ENCODE peak calls at places on chromosomes 7 and 10, in six cellular contexts. One of them, this sample, is unnamed.

GRCh38 chr10:97686301-97686961 is 610 bp downstream of the AVPI1 start:
- DNase-seq in ureter: no peak
- DNase-seq in MV-4-11: no peak
- DNase-seq in GM12878: no peak
- DNase-seq in activated naive CD8-positive, alpha-beta T cell treated with anti-CD3 and anti-CD28 coated beads for 36 hours: no peak
- DNase-seq in activated CD4-positive, alpha-beta T cell treated with anti-CD3 and anti-CD28 coated beads, Interleukin-2, amount 10 ng/mL, durations not matched to agents 7 days and 5 days: peak; percentile 10
- DNase-seq in this sample: no peak

GRCh38 chr10:132138596-132138995 is 48.2 kb upstream of the DPYSL4 start:
- DNase-seq in activated naive CD8-positive, alpha-beta T cell treated with anti-CD3 and anti-CD28 coated beads for 36 hours: no peak
- DNase-seq in MV-4-11: no peak
- DNase-seq in ureter: no peak
- DNase-seq in GM12878: no peak
- DNase-seq in activated CD4-positive, alpha-beta T cell treated with anti-CD3 and anti-CD28 coated beads, Interleukin-2, amount 10 ng/mL, durations not matched to agents 7 days and 5 days: no peak
- DNase-seq in this sample: no peak

GRCh38 chr10:21047511-21047910 is 150.4 kb upstream of the NEBL start:
- DNase-seq in activated naive CD8-positive, alpha-beta T cell treated with anti-CD3 and anti-CD28 coated beads for 36 hours: no peak
- DNase-seq in ureter: no peak
- DNase-seq in GM12878: no peak
- DNase-seq in MV-4-11: no peak
- DNase-seq in activated CD4-positive, alpha-beta T cell treated with anti-CD3 and anti-CD28 coated beads, Interleukin-2, amount 10 ng/mL, durations not matched to agents 7 days and 5 days: no peak
- DNase-seq in this sample: no peak

GRCh38 chr7:2253021-2253420 is 11.0 kb downstream of the NUDT1 start:
- DNase-seq in MV-4-11: no peak
- DNase-seq in ureter: no peak
- DNase-seq in activated CD4-positive, alpha-beta T cell treated with anti-CD3 and anti-CD28 coated beads, Interleukin-2, amount 10 ng/mL, durations not matched to agents 7 days and 5 days: no peak
- DNase-seq in GM12878: no peak
- DNase-seq in activated naive CD8-positive, alpha-beta T cell treated with anti-CD3 and anti-CD28 coated beads for 36 hours: no peak
- DNase-seq in this sample: no peak

GRCh38 chr7:106485031-106485551 is 175.9 kb downstream of the CCDC71L start:
- DNase-seq in activated CD4-positive, alpha-beta T cell treated with anti-CD3 and anti-CD28 coated beads, Interleukin-2, amount 10 ng/mL, durations not matched to agents 7 days and 5 days: no peak
- DNase-seq in MV-4-11: no peak
- DNase-seq in activated naive CD8-positive, alpha-beta T cell treated with anti-CD3 and anti-CD28 coated beads for 36 hours: no peak
- DNase-seq in ureter: no peak
- DNase-seq in GM12878: no peak
- DNase-seq in this sample: no peak

GRCh38 chr10:120581496-120581895 is 124.5 kb downstream of the PLPP4 start:
- DNase-seq in activated naive CD8-positive, alpha-beta T cell treated with anti-CD3 and anti-CD28 coated beads for 36 hours: no peak
- DNase-seq in activated CD4-positive, alpha-beta T cell treated with anti-CD3 and anti-CD28 coated beads, Interleukin-2, amount 10 ng/mL, durations not matched to agents 7 days and 5 days: no peak
- DNase-seq in ureter: no peak
- DNase-seq in GM12878: no peak
- DNase-seq in MV-4-11: no peak
- DNase-seq in this sample: no peak

GRCh38 chr7:141558544-141559183 is 7.5 kb downstream of the AGK start:
- DNase-seq in activated naive CD8-positive, alpha-beta T cell treated with anti-CD3 and anti-CD28 coated beads for 36 hours: peak; percentile 18
- DNase-seq in MV-4-11: peak; percentile 1
- DNase-seq in GM12878: peak; percentile 69
- DNase-seq in ureter: no peak
- DNase-seq in activated CD4-positive, alpha-beta T cell treated with anti-CD3 and anti-CD28 coated beads, Interleukin-2, amount 10 ng/mL, durations not matched to agents 7 days and 5 days: peak; percentile 44
- DNase-seq in this sample: peak; percentile 21

GRCh38 chr10:114392112-114392835 is 12.0 kb downstream of the AFAP1L2 start:
- DNase-seq in MV-4-11: no peak
- DNase-seq in GM12878: no peak
- DNase-seq in activated CD4-positive, alpha-beta T cell treated with anti-CD3 and anti-CD28 coated beads, Interleukin-2, amount 10 ng/mL, durations not matched to agents 7 days and 5 days: no peak
- DNase-seq in ureter: no peak
- DNase-seq in activated naive CD8-positive, alpha-beta T cell treated with anti-CD3 and anti-CD28 coated beads for 36 hours: no peak
- DNase-seq in this sample: no peak

GRCh38 chr7:266851-267840 is 22.8 kb upstream of the FOXL3 start:
- DNase-seq in GM12878: no peak
- DNase-seq in ureter: no peak
- DNase-seq in MV-4-11: no peak
- DNase-seq in activated CD4-positive, alpha-beta T cell treated with anti-CD3 and anti-CD28 coated beads, Interleukin-2, amount 10 ng/mL, durations not matched to agents 7 days and 5 days: no peak
- DNase-seq in activated naive CD8-positive, alpha-beta T cell treated with anti-CD3 and anti-CD28 coated beads for 36 hours: no peak
- DNase-seq in this sample: no peak

GRCh38 chr10:123013456-123014419 is 4.9 kb downstream of the ACADSB start:
- DNase-seq in ureter: no peak
- DNase-seq in GM12878: no peak
- DNase-seq in MV-4-11: no peak
- DNase-seq in activated CD4-positive, alpha-beta T cell treated with anti-CD3 and anti-CD28 coated beads, Interleukin-2, amount 10 ng/mL, durations not matched to agents 7 days and 5 days: no peak
- DNase-seq in activated naive CD8-positive, alpha-beta T cell treated with anti-CD3 and anti-CD28 coated beads for 36 hours: no peak
- DNase-seq in this sample: no peak

GRCh38 chr10:8048281-8049008 is 6.0 kb upstream of the GATA3 start:
- DNase-seq in activated naive CD8-positive, alpha-beta T cell treated with anti-CD3 and anti-CD28 coated beads for 36 hours: peak; percentile 50
- DNase-seq in GM12878: no peak
- DNase-seq in ureter: peak; percentile 50
- DNase-seq in MV-4-11: no peak
- DNase-seq in activated CD4-positive, alpha-beta T cell treated with anti-CD3 and anti-CD28 coated beads, Interleukin-2, amount 10 ng/mL, durations not matched to agents 7 days and 5 days: peak; percentile 40
- DNase-seq in this sample: peak; percentile 62

GRCh38 chr10:6755891-6756460 is 175.9 kb upstream of the PRKCQ start:
- DNase-seq in GM12878: no peak
- DNase-seq in activated naive CD8-positive, alpha-beta T cell treated with anti-CD3 and anti-CD28 coated beads for 36 hours: no peak
- DNase-seq in ureter: no peak
- DNase-seq in activated CD4-positive, alpha-beta T cell treated with anti-CD3 and anti-CD28 coated beads, Interleukin-2, amount 10 ng/mL, durations not matched to agents 7 days and 5 days: no peak
- DNase-seq in MV-4-11: peak; percentile 31
- DNase-seq in this sample: no peak

GRCh38 chr7:150753239-150753638 is 16.0 kb downstream of the GIMAP5 start:
- DNase-seq in activated CD4-positive, alpha-beta T cell treated with anti-CD3 and anti-CD28 coated beads, Interleukin-2, amount 10 ng/mL, durations not matched to agents 7 days and 5 days: no peak
- DNase-seq in activated naive CD8-positive, alpha-beta T cell treated with anti-CD3 and anti-CD28 coated beads for 36 hours: no peak
- DNase-seq in GM12878: no peak
- DNase-seq in ureter: no peak
- DNase-seq in MV-4-11: peak; percentile 72
- DNase-seq in this sample: no peak

GRCh38 chr10:31004611-31005193 is 27.0 kb downstream of the ZNF438 start:
- DNase-seq in MV-4-11: peak; percentile 26
- DNase-seq in activated naive CD8-positive, alpha-beta T cell treated with anti-CD3 and anti-CD28 coated beads for 36 hours: no peak
- DNase-seq in activated CD4-positive, alpha-beta T cell treated with anti-CD3 and anti-CD28 coated beads, Interleukin-2, amount 10 ng/mL, durations not matched to agents 7 days and 5 days: no peak
- DNase-seq in GM12878: no peak
- DNase-seq in ureter: no peak
- DNase-seq in this sample: no peak

GRCh38 chr7:156017431-156017830 is 205.2 kb upstream of the SHH start:
- DNase-seq in ureter: no peak
- DNase-seq in activated naive CD8-positive, alpha-beta T cell treated with anti-CD3 and anti-CD28 coated beads for 36 hours: no peak
- DNase-seq in GM12878: no peak
- DNase-seq in activated CD4-positive, alpha-beta T cell treated with anti-CD3 and anti-CD28 coated beads, Interleukin-2, amount 10 ng/mL, durations not matched to agents 7 days and 5 days: no peak
- DNase-seq in MV-4-11: no peak
- DNase-seq in this sample: peak; percentile 6

GRCh38 chr7:151312831-151313809 is 28.5 kb upstream of the NUB1 start:
- DNase-seq in activated CD4-positive, alpha-beta T cell treated with anti-CD3 and anti-CD28 coated beads, Interleukin-2, amount 10 ng/mL, durations not matched to agents 7 days and 5 days: no peak
- DNase-seq in MV-4-11: no peak
- DNase-seq in activated naive CD8-positive, alpha-beta T cell treated with anti-CD3 and anti-CD28 coated beads for 36 hours: no peak
- DNase-seq in GM12878: no peak
- DNase-seq in ureter: no peak
- DNase-seq in this sample: no peak

GRCh38 chr7:88127637-88128290 is 92.1 kb downstream of the SRI start:
- DNase-seq in ureter: no peak
- DNase-seq in activated naive CD8-positive, alpha-beta T cell treated with anti-CD3 and anti-CD28 coated beads for 36 hours: no peak
- DNase-seq in MV-4-11: no peak
- DNase-seq in activated CD4-positive, alpha-beta T cell treated with anti-CD3 and anti-CD28 coated beads, Interleukin-2, amount 10 ng/mL, durations not matched to agents 7 days and 5 days: no peak
- DNase-seq in GM12878: no peak
- DNase-seq in this sample: no peak

This sample was measured in activated CD4-positive, alpha-beta memory T cell treated with anti-CD3 and anti-CD28 coated beads, Interleukin-2, amount 10 ng/mL, durations not matched to agents 7 days and 5 days.